ENCODE peak calls at places on chromosome 3, in eight cellular contexts. O is type B pancreatic cell, G is cardiac muscle cell, H is nephron progenitor cell, A is WERI-Rb-1, R is A549, X is RWPE1, V is neural progenitor cell. F is an unnamed sample.

GRCh38 chr3:144197116-144197515 is 225.5 kb downstream of the DIPK2A start:
- DNase-seq in O (no peak), G (no peak), H (no peak), A (no peak), R (no peak), X (no peak), V (no peak), F (no peak)

GRCh38 chr3:146250449-146251382 is at the start of gene PLSCR4:
- DNase-seq in O (no peak), G (peak), H (peak), A (peak), R (peak), X (peak), V (peak), F (no peak)

GRCh38 chr3:157608006-157608405 is 104.8 kb upstream of the VEPH1 start:
- DNase-seq in O (no peak), G (no peak), H (no peak), A (no peak), R (no peak), X (no peak), V (no peak), F (no peak)

GRCh38 chr3:126370055-126370454 is 12.8 kb upstream of the KLF15 start:
- DNase-seq in O (no peak), G (no peak), H (no peak), A (no peak), R (no peak), X (no peak), V (no peak), F (no peak)

GRCh38 chr3:149004622-149005021 is 13.3 kb downstream of the GYG1 start:
- DNase-seq in O (no peak), G (no peak), H (peak), A (no peak), R (no peak), X (no peak), V (peak), F (peak)

GRCh38 chr3:150469931-150470740 is 62.0 kb downstream of the TSC22D2 start:
- DNase-seq in O (no peak), G (no peak), H (no peak), A (no peak), R (no peak), X (no peak), V (no peak), F (no peak)

GRCh38 chr3:38730281-38730680 is 80.8 kb upstream of the SCN5A start:
- DNase-seq in O (no peak), G (no peak), H (no peak), A (no peak), R (no peak), X (peak), V (no peak), F (no peak)

GRCh38 chr3:112582242-112582874 is 20.5 kb downstream of the SLC35A5 start:
- DNase-seq in O (no peak), G (peak), H (peak), A (peak), R (no peak), X (no peak), V (peak), F (peak)

GRCh38 chr3:16842710-16843270 is 42.0 kb upstream of the PLCL2 start:
- DNase-seq in O (no peak), G (no peak), H (no peak), A (no peak), R (no peak), X (no peak), V (no peak), F (no peak)

GRCh38 chr3:119569156-119569555 is 9.7 kb upstream of the CD80 start:
- DNase-seq in O (no peak), G (no peak), H (no peak), A (no peak), R (no peak), X (no peak), V (no peak), F (no peak)

GRCh38 chr3:30437172-30437571 is 169.2 kb upstream of the TGFBR2 start:
- DNase-seq in O (no peak), G (peak), H (peak), A (no peak), R (no peak), X (no peak), V (peak), F (no peak)

GRCh38 chr3:58688563-58688962 is 22.0 kb upstream of the FAM3D start:
- DNase-seq in O (no peak), G (no peak), H (no peak), A (no peak), R (no peak), X (no peak), V (no peak), F (no peak)

GRCh38 chr3:49602877-49603411 is 48.7 kb downstream of the BSN start:
- DNase-seq in O (peak), G (no peak), H (no peak), A (no peak), R (no peak), X (peak), V (no peak), F (no peak)

GRCh38 chr3:66854752-66855151 is 143.4 kb upstream of the KBTBD8 start:
- DNase-seq in O (no peak), G (no peak), H (no peak), A (no peak), R (no peak), X (no peak), V (peak), F (no peak)

GRCh38 chr3:1252061-1252430 is 159.2 kb downstream of the CNTN6 start:
- DNase-seq in O (no peak), G (no peak), H (no peak), A (no peak), R (no peak), X (no peak), V (no peak), F (no peak)

GRCh38 chr3:61158676-61159075 is 92.6 kb downstream of the FHIT start:
- DNase-seq in O (no peak), G (no peak), H (no peak), A (no peak), R (no peak), X (no peak), V (no peak), F (no peak)

GRCh38 chr3:160346511-160346910 is 52.5 kb downstream of the IFT80 start:
- DNase-seq in O (no peak), G (no peak), H (no peak), A (no peak), R (no peak), X (no peak), V (no peak), F (no peak)

DNA sequence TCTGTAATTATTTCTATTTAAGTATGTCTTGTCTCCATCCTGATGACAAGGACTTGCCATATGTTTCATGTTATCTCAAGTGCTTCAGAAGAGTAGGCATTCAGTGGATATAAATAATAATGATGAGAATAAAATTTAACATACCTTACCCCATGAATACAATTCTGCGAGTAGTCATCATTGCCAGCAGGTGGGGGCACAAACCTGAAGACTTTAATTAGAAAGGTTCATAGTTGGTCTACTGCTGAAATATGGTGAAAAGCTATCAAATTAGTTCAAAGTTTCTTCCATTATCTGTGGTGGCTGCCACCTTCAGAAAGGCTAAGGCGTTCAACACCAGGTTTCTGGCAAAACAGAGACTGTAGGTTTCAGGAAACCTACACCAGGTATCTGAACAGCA is 100.9 kb downstream of the P3H2 start:
- DNase-seq in O (no peak), G (no peak), H (no peak), A (no peak), R (no peak), X (no peak), V (no peak), F (no peak)
- TF ChIP-seq CTCF in O (no peak), G (no peak), H (no peak), A (no peak), R (no peak), X (no peak), V (no peak), F (peak)

DNA sequence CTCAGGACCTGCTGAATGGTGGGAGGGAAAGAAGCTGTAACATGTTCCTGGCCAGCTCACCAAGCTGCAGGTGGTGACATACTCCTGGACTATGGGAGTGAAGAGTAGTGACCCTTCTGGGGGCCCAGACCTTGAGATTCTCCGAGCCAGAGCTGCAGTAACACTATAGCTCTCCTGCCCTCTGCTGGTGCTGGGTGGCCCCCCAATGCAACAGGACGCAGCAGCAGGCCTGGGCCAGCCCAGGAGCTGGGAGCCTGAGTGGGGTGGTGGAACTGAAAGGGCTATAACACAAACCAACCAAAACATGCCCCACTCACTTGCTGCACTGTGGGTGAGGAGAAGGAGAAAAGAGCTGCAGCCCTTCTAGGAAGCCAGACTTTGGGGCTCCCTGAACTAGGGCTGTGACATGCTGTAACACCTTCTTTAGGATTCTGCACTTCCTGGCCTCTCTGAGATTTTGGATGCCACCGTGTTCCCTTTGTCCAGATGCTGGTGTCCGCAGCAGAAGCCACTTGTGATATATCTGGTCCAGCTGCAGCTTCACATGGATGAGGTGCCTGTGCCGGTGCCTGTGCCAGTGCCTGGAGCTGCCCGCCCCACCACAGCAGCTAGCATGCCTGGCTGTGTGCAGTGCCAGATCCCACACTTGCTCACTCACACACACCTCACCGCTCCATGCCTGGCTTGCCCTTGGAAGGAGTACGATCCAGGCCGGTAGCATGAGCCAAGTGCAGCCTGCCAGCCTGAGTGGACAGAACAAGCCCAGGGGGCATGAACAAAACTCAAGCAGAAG is 636.8 kb upstream of the KCNMB2 start:
- DNase-seq in O (no peak), G (no peak), H (no peak), A (no peak), R (no peak), X (no peak), V (peak), F (no peak)
- TF ChIP-seq CTCF in O (no peak), G (no peak), H (no peak), A (no peak), R (no peak), X (no peak), V (peak), F (no peak)

GRCh38 chr3:137958635-137959034 is 51.3 kb upstream of the CLDN18 start:
- DNase-seq in O (no peak), G (no peak), H (no peak), A (no peak), R (no peak), X (no peak), V (no peak), F (no peak)
- TF ChIP-seq CTCF in O (no peak), G (no peak), H (no peak), A (no peak), R (no peak), X (no peak), V (no peak), F (no peak)

DNA sequence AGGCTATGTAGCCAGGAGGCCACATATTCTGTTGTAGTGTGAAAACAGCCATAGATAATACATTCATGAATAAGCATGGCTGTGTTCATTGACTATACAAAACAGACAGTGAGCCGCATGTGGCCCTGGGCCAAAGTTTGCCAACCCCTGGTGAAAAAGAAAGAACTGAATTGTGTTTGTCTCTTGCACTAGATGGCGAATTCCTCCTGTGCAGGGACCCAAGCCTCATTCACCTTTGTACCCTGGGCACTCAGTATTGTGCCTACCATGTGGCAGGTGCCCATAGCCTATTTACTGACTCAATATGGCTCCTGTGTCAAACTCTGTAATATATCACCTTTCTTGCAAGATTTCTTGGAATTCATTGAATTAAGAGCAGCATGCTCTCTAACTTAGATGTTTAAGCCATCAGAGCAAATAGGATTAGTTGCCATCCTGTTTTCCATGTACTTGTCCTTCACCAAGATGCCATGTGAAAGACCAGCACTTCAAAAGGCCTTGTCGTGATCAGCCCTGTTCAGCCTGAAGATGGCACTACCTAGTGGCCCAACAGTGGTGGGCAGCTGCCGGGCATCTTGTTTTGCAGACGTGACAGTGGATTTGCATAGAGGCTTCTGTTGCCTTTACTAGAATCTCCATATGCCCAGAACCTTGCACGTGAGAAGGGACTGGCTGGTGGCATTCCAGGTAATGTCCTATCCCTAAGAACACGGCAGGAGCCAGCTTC is 50.9 kb upstream of the CMTM7 start:
- DNase-seq in O (no peak), G (no peak), H (no peak), A (no peak), R (no peak), X (no peak), V (no peak), F (no peak)
- TF ChIP-seq CTCF in O (no peak), G (no peak), H (no peak), A (peak), R (no peak), X (no peak), V (no peak), F (peak)

F was measured in retinal pigment epithelial cell.